ENCODE peak calls at places on chromosomes 16 and 17, in five cellular contexts. U is Right ventricle myocardium superior, I is ELR, D is GM13977, C is H9. H is an unnamed sample.
A peak's percentile ranks its signal among the peaks of the same experiment; 100 is the strongest.

GRCh38 chr17:29004081-29004692 is 1.6 kb downstream of the SEZ6 start:
- DNase-seq in U (no peak), C (no peak), D (no peak), I (peak; percentile 33), H (no peak)

GRCh38 chr17:76573096-76573495 is 12.6 kb downstream of the ST6GALNAC2 start:
- DNase-seq in C (no peak), U (no peak), D (no peak), I (no peak), H (no peak)

GRCh38 chr16:19881028-19881427 is 3.6 kb downstream of the GPRC5B start:
- DNase-seq in I (no peak), D (no peak), U (no peak), C (no peak), H (no peak)

GRCh38 chr17:28347261-28347891 is 10.0 kb downstream of the POLDIP2 start:
- DNase-seq in U (no peak), D (no peak), C (peak; percentile 39), I (peak; percentile 97), H (no peak)

GRCh38 chr17:4150106-4150505 is 7.1 kb downstream of the CYB5D2 start:
- DNase-seq in U (no peak), D (no peak), I (no peak), C (no peak), H (no peak)

GRCh38 chr16:66551362-66551761 is 1.0 kb upstream of the CKLF start:
- DNase-seq in D (peak; percentile 63), U (peak; percentile 60), I (peak; percentile 73), C (peak; percentile 71), H (no peak)

GRCh38 chr16:76964464-76965154 is 226.4 kb upstream of the MON1B start:
- DNase-seq in U (no peak), D (no peak), C (no peak), I (no peak), H (no peak)

GRCh38 chr17:16282522-16282921 is 65.5 kb downstream of the PIGL start:
- DNase-seq in I (peak; percentile 96), U (no peak), C (no peak), D (no peak), H (no peak)

GRCh38 chr17:13154403-13154802 is 136.6 kb upstream of the ELAC2 start:
- DNase-seq in U (no peak), C (no peak), I (no peak), D (no peak), H (no peak)

GRCh38 chr17:65374966-65375365 is 186.5 kb downstream of the AXIN2 start:
- DNase-seq in C (no peak), D (no peak), I (no peak), U (no peak), H (no peak)

GRCh38 chr17:31078290-31078689 is 16.5 kb upstream of the NF1 start:
- DNase-seq in C (no peak), I (no peak), D (no peak), U (no peak), H (no peak)

GRCh38 chr16:75197522-75198134 is 9.3 kb downstream of the CTRB2 start:
- DNase-seq in C (no peak), I (peak; percentile 24), U (no peak), D (no peak), H (no peak)

GRCh38 chr17:73356561-73357170 is 44.9 kb upstream of the CDC42EP4 start:
- DNase-seq in D (no peak), U (no peak), C (no peak), I (no peak), H (no peak)

GRCh38 chr17:66829386-66829864 is 5.5 kb upstream of the CACNG5 start:
- DNase-seq in I (peak; percentile 70), D (peak; percentile 50), C (peak; percentile 89), U (no peak), H (peak; percentile 22)

GRCh38 chr17:75231741-75232464 is 26.4 kb downstream of the NUP85 start:
- DNase-seq in C (no peak), D (no peak), I (no peak), U (no peak), H (no peak)

GRCh38 chr17:61139219-61139618 is 260.4 kb upstream of the TBX2 start:
- DNase-seq in U (no peak), D (peak; percentile 69), I (peak; percentile 89), C (no peak), H (no peak)

GRCh38 chr16:85033153-85033552 is 5.6 kb downstream of the KIAA0513 start:
- DNase-seq in U (no peak), C (peak; percentile 45), D (no peak), I (no peak), H (no peak)

GRCh38 chr17:38550661-38551060 is 55.1 kb downstream of the SRCIN1 start:
- DNase-seq in C (no peak), D (no peak), I (peak; percentile 62), U (peak; percentile 67), H (no peak)

GRCh38 chr16:88977028-88977844 is at the start of gene CBFA2T3:
- DNase-seq in D (no peak), C (no peak), I (peak; percentile 28), U (peak; percentile 90), H (peak; percentile 27)

GRCh38 chr16:59859606-59860402 is 1125.7 kb upstream of the GOT2 start:
- DNase-seq in D (no peak), U (no peak), I (peak; percentile 11), C (no peak), H (no peak)

GRCh38 chr17:4920351-4921048 is 11.6 kb upstream of the GP1BA start:
- DNase-seq in D (no peak), I (no peak), C (no peak), U (no peak), H (no peak)

GRCh38 chr17:72575542-72576233 is 454.9 kb downstream of the SOX9 start:
- DNase-seq in U (no peak), D (no peak), I (no peak), C (no peak), H (no peak)

GRCh38 chr16:25060920-25061319 is 45.8 kb upstream of the ARHGAP17 start:
- DNase-seq in C (no peak), D (no peak), I (no peak), U (no peak), H (no peak)

GRCh38 chr16:88921603-88921995 is 55.1 kb upstream of the PABPN1L start:
- DNase-seq in U (no peak), D (peak; percentile 60), I (no peak), C (no peak), H (no peak)

H was measured in tibial nerve.